ENCODE peak calls at places on chromosomes 4 and X, in eight cellular contexts. C is glutamatergic neuron, L is coronary artery, F is AG04450, B is GM12865, R is cardiac muscle cell, O is GM10248, S is mucosa of descending colon. T is an unnamed sample.

GRCh38 chr4:6695660-6696581 is 2.2 kb downstream of the S100P start:
- DNase-seq in C (no peak), L (no peak), F (no peak), B (peak), R (no peak), O (no peak), S (peak), T (no peak)

GRCh38 chrX:34483980-34484379 is 173.1 kb downstream of the TMEM47 start:
- DNase-seq in C (no peak), L (no peak), F (no peak), B (no peak), R (no peak), O (no peak), S (no peak), T (no peak)

GRCh38 chr4:40687676-40688389 is 58.2 kb upstream of the RBM47 start:
- DNase-seq in C (no peak), L (no peak), F (no peak), B (no peak), R (peak), O (no peak), S (no peak), T (no peak)

GRCh38 chrX:66051989-66052388 is 12.1 kb upstream of the VSIG4 start:
- DNase-seq in C (no peak), L (no peak), F (no peak), B (no peak), R (no peak), O (no peak), S (no peak), T (no peak)

GRCh38 chr4:24214796-24215195 is 324.9 kb upstream of the PPARGC1A start:
- DNase-seq in C (no peak), L (no peak), F (no peak), B (no peak), R (no peak), O (no peak), S (no peak), T (no peak)

GRCh38 chr4:24853142-24853541 is 57.8 kb downstream of the SOD3 start:
- DNase-seq in C (no peak), L (no peak), F (no peak), B (no peak), R (peak), O (no peak), S (no peak), T (no peak)

GRCh38 chr4:152591361-152591760 is 55.5 kb upstream of the FBXW7 start:
- DNase-seq in C (peak), L (no peak), F (no peak), B (no peak), R (peak), O (peak), S (peak), T (peak)

GRCh38 chr4:3521621-3522325 is 10.4 kb downstream of the LRPAP1 start:
- DNase-seq in C (no peak), L (no peak), F (no peak), B (no peak), R (no peak), O (no peak), S (peak), T (no peak)

GRCh38 chrX:17521871-17522693 is 147.1 kb downstream of the NHS start:
- DNase-seq in C (peak), L (no peak), F (no peak), B (peak), R (peak), O (no peak), S (peak), T (peak)

GRCh38 chr4:164935363-164935762 is 42.1 kb downstream of the TRIM61 start:
- DNase-seq in C (no peak), L (no peak), F (no peak), B (peak), R (no peak), O (peak), S (no peak), T (peak)

GRCh38 chrX:111110098-111110775 is 14.2 kb downstream of the PAK3 start:
- DNase-seq in C (no peak), L (no peak), F (no peak), B (no peak), R (no peak), O (no peak), S (no peak), T (no peak)

GRCh38 chr4:151644625-151645024 is 116.2 kb downstream of the GATB start:
- DNase-seq in C (peak), L (no peak), F (no peak), B (peak), R (peak), O (no peak), S (no peak), T (peak)

GRCh38 chr4:6501171-6501570 is 28.8 kb upstream of the PPP2R2C start:
- DNase-seq in C (no peak), L (no peak), F (no peak), B (no peak), R (no peak), O (no peak), S (no peak), T (no peak)

GRCh38 chr4:147739239-147739823 is 7.4 kb downstream of the ARHGAP10 start:
- DNase-seq in C (no peak), L (no peak), F (no peak), B (no peak), R (peak), O (no peak), S (no peak), T (no peak)

GRCh38 chr4:58606303-58606702 is 1496.1 kb upstream of the IGFBP7 start:
- DNase-seq in C (no peak), L (no peak), F (no peak), B (no peak), R (no peak), O (no peak), S (no peak), T (no peak)

GRCh38 chr4:124486423-124486822 is 226.1 kb downstream of the ANKRD50 start:
- DNase-seq in C (no peak), L (no peak), F (no peak), B (no peak), R (no peak), O (no peak), S (no peak), T (no peak)

GRCh38 chrX:65657659-65658058 is 9.8 kb upstream of the MSN start:
- DNase-seq in C (no peak), L (no peak), F (no peak), B (no peak), R (no peak), O (no peak), S (no peak), T (no peak)

GRCh38 chrX:153643431-153644351 is 3.3 kb upstream of the DUSP9 start:
- DNase-seq in C (no peak), L (no peak), F (no peak), B (no peak), R (no peak), O (no peak), S (no peak), T (no peak)

GRCh38 chr4:53644607-53645006 is 53.3 kb upstream of the LNX1 start:
- DNase-seq in C (no peak), L (no peak), F (no peak), B (peak), R (no peak), O (no peak), S (peak), T (no peak)

GRCh38 chrX:115650449-115650848 is 89.5 kb downstream of the PLS3 start:
- DNase-seq in C (no peak), L (no peak), F (no peak), B (no peak), R (peak), O (no peak), S (no peak), T (no peak)

GRCh38 chrX:76987381-76987780 is 459.8 kb upstream of the FGF16 start:
- DNase-seq in C (peak), L (no peak), F (no peak), B (no peak), R (no peak), O (no peak), S (no peak), T (no peak)

GRCh38 chr4:173314715-173315114 is 19.4 kb downstream of the HMGB2 start:
- DNase-seq in C (no peak), L (no peak), F (no peak), B (no peak), R (no peak), O (no peak), S (no peak), T (no peak)

GRCh38 chr4:185039508-185040273 is 21.4 kb downstream of the HELT start:
- DNase-seq in C (no peak), L (no peak), F (peak), B (peak), R (peak), O (peak), S (no peak), T (peak)

GRCh38 chr4:2159931-2160330 is 82.0 kb downstream of the HAUS3 start:
- DNase-seq in C (no peak), L (no peak), F (no peak), B (no peak), R (peak), O (no peak), S (no peak), T (no peak)

GRCh38 chr4:24922416-24922815 is 9.6 kb upstream of the CCDC149 start:
- DNase-seq in C (no peak), L (no peak), F (no peak), B (no peak), R (no peak), O (no peak), S (no peak), T (no peak)

GRCh38 chrX:46547857-46548256 is 2.6 kb upstream of the ZNF674 start:
- DNase-seq in C (no peak), L (no peak), F (peak), B (no peak), R (peak), O (no peak), S (no peak), T (no peak)

GRCh38 chrX:46549914-46550313 is 4.7 kb upstream of the ZNF674 start:
- DNase-seq in C (no peak), L (no peak), F (no peak), B (no peak), R (no peak), O (no peak), S (no peak), T (no peak)

GRCh38 chrX:46543441-46543840 is 1.8 kb downstream of the ZNF674 start:
- DNase-seq in C (no peak), L (no peak), F (no peak), B (no peak), R (no peak), O (no peak), S (no peak), T (no peak)

GRCh38 chrX:46545111-46546005 is at the start of gene ZNF674:
- DNase-seq in C (peak), L (peak), F (peak), B (peak), R (peak), O (peak), S (peak), T (peak)
- TF ChIP-seq CTCF in C (no peak), L (no peak), F (peak), B (peak), R (peak), O (peak), S (no peak), T (no peak)

DNA sequence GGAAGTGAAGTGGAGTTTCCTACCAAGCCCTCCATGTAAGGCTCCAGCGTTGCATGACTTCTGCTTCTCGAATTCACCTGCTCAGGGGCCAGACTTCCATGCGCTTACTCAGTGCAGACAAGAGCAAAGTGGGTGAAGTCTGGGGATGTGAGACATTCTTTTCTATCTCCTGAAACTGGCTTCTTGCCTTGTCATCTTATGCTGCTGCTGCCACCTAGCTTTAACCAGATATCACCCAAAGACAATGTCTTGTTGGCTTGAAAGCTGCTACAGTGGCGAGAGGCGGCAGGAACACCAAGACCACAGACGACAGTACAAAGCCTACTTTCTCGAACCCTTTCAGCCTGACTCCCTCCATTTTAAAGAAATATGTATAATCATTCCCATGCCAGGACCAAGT is 103.6 kb upstream of the ADGRG2 start:
- DNase-seq in C (no peak), L (no peak), F (no peak), B (peak), R (peak), O (peak), S (no peak), T (no peak)
- TF ChIP-seq CTCF in C (no peak), L (no peak), F (no peak), B (peak), R (no peak), O (peak), S (no peak), T (no peak)

DNA sequence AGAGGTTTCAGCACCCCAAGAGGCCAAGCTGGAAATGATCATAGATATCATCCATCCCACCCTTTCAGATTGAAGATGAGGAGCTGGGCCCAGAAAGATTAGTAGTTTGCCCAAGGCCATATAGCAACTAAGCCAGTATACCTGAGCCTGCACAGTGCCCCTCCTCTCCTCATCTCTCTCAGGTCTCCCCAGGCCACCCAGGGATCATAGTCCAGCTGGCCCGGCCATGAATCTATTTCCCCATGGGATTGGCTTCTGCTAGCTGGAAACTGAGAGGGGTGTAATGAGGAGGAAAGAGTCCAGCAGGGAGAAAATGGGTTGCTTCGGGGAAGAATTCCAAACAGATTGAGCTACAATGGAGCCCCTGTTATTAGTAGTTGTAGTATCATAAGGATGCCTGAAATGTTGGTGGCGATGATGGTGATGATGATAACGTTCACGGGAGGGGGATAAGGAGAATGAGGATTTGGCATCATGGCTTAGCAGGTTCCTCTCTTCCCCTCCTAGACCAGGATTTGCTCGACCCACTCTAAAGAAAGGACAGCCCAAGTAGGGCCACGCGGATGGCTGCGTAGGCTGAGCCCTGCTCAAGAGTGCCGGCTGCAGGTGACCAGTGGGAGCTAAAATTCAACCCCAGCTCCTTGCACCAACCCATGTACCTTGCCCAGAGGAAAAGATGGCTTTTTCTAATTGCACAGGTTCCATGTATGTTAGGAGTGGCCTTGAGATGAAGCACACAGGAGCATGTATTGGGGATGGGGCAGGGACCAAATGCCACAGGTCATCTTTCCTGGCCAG is 117.8 kb upstream of the PJA1 start:
- DNase-seq in C (no peak), L (no peak), F (no peak), B (no peak), R (no peak), O (no peak), S (no peak), T (no peak)
- TF ChIP-seq CTCF in C (no peak), L (no peak), F (no peak), B (no peak), R (no peak), O (no peak), S (no peak), T (no peak)

GRCh38 chr4:98745372-98745771 is 87.0 kb upstream of the TSPAN5 start:
- DNase-seq in C (no peak), L (no peak), F (no peak), B (peak), R (peak), O (no peak), S (no peak), T (peak)
- TF ChIP-seq CTCF in C (no peak), L (no peak), F (peak), B (peak), R (peak), O (no peak), S (no peak), T (no peak)

DNA sequence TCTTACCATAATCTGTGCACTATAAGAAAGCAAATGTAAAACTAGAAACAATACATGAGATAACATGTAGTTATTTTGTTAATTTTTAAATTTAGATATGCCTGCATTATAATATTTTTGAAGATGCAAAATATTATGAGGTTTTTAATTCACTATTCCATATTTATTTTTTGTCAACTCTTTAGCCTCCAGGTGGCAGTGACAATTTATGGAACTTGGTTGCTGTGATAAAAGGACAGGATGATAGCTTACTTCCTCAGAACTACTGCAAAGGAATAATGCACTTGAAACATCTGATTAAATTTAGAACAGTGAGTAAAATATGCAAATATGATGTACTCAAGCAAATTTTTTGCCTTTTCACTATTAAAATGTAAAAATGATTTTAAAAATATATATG is 45.1 kb downstream of the SPATA4 start:
- DNase-seq in C (no peak), L (no peak), F (no peak), B (peak), R (peak), O (peak), S (no peak), T (no peak)
- TF ChIP-seq CTCF in C (no peak), L (peak), F (peak), B (no peak), R (no peak), O (no peak), S (no peak), T (no peak)

GRCh38 chr4:80136238-80136637 is 61.1 kb upstream of the PRDM8 start:
- DNase-seq in C (no peak), L (no peak), F (no peak), B (no peak), R (no peak), O (no peak), S (no peak), T (no peak)

GRCh38 chr4:80140237-80140636 is 57.1 kb upstream of the PRDM8 start:
- DNase-seq in C (no peak), L (no peak), F (no peak), B (no peak), R (no peak), O (no peak), S (no peak), T (no peak)

GRCh38 chr4:80137631-80138030 is 59.7 kb upstream of the PRDM8 start:
- DNase-seq in C (no peak), L (no peak), F (no peak), B (no peak), R (no peak), O (no peak), S (no peak), T (no peak)

GRCh38 chr4:80139668-80140067 is 57.6 kb upstream of the PRDM8 start:
- DNase-seq in C (no peak), L (no peak), F (no peak), B (no peak), R (no peak), O (no peak), S (no peak), T (no peak)

GRCh38 chr4:80138556-80139538 is 58.5 kb upstream of the PRDM8 start:
- DNase-seq in C (no peak), L (no peak), F (no peak), B (peak), R (peak), O (peak), S (no peak), T (no peak)
- TF ChIP-seq CTCF in C (no peak), L (no peak), F (no peak), B (no peak), R (no peak), O (no peak), S (no peak), T (no peak)

GRCh38 chr4:85165808-85166207 is 199.3 kb upstream of the WDFY3 start:
- DNase-seq in C (no peak), L (no peak), F (no peak), B (no peak), R (no peak), O (no peak), S (peak), T (no peak)
- TF ChIP-seq CTCF in C (no peak), L (no peak), F (no peak), B (no peak), R (no peak), O (no peak), S (no peak), T (no peak)

DNA sequence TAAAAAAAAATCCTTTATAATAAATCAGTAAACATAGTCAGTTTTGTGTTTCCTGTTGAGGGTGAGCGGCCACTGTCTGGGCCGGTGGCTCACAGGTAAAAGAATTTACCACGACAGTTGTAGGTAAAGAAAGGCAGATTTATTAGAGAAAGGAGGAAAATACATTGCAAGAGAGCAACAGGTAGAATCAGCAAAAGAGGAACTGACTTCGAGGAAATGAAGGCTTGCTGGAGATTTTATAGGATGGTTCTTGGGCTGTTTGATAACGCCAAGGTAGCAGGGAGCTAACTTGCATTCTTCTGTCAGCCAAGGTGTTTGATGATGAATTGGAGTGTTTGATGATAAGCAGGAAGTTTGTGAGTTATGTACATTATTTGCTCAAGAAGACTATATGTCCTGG is 2.8 kb downstream of the ZNF157 start:
- DNase-seq in C (no peak), L (no peak), F (no peak), B (no peak), R (no peak), O (no peak), S (no peak), T (no peak)
- TF ChIP-seq CTCF in C (no peak), L (no peak), F (no peak), B (no peak), R (no peak), O (no peak), S (no peak), T (no peak)

GRCh38 chr4:183504064-183504929 is 561 bp upstream of the ING2 start:
- DNase-seq in C (peak), L (peak), F (peak), B (peak), R (peak), O (peak), S (peak), T (peak)
- TF ChIP-seq CTCF in C (no peak), L (no peak), F (peak), B (no peak), R (peak), O (peak), S (peak), T (no peak)

GRCh38 chrX:107541244-107541643 is 87.1 kb upstream of the PRPS1 start:
- DNase-seq in C (no peak), L (no peak), F (no peak), B (peak), R (no peak), O (no peak), S (no peak), T (no peak)

GRCh38 chrX:107547621-107548020 is 80.7 kb upstream of the PRPS1 start:
- DNase-seq in C (no peak), L (no peak), F (no peak), B (no peak), R (no peak), O (no peak), S (no peak), T (no peak)

GRCh38 chrX:107537815-107538214 is 88.4 kb downstream of the FRMPD3 start:
- DNase-seq in C (no peak), L (no peak), F (no peak), B (peak), R (peak), O (peak), S (no peak), T (peak)

GRCh38 chrX:107542500-107542899 is 85.8 kb upstream of the PRPS1 start:
- DNase-seq in C (no peak), L (no peak), F (no peak), B (peak), R (peak), O (no peak), S (no peak), T (no peak)
- TF ChIP-seq CTCF in C (no peak), L (no peak), F (peak), B (peak), R (peak), O (no peak), S (no peak), T (no peak)